ENCODE peak calls at places on chromosome 15, in four cellular contexts. T is cardiac muscle cell, Z is upper lobe of right lung, M is progenitor cell of endocrine pancreas. Q is an unnamed sample.

GRCh38 chr15:59294961-59295741 is 77.5 kb downstream of the MYO1E start:
- DNase-seq in T (no peak), Z (no peak), M (no peak), Q (no peak)

GRCh38 chr15:38028869-38029268 is 94.4 kb downstream of the TMCO5A start:
- DNase-seq in T (no peak), Z (no peak), M (no peak), Q (no peak)

GRCh38 chr15:33008284-33009011 is 186.1 kb downstream of the FMN1 start:
- DNase-seq in T (no peak), Z (no peak), M (no peak), Q (no peak)

GRCh38 chr15:28133281-28133680 is 34.2 kb upstream of the OCA2 start:
- DNase-seq in T (no peak), Z (no peak), M (no peak), Q (no peak)

GRCh38 chr15:85443593-85444328 is 63.4 kb downstream of the AKAP13 start:
- DNase-seq in T (peak), Z (no peak), M (no peak), Q (no peak)

GRCh38 chr15:40776537-40777141 is 6.9 kb downstream of the C15orf62 start:
- DNase-seq in T (no peak), Z (peak), M (no peak), Q (no peak)

GRCh38 chr15:44794072-44794471 is 57.7 kb downstream of the TRIM69 start:
- DNase-seq in T (no peak), Z (no peak), M (no peak), Q (no peak)

GRCh38 chr15:23566070-23567050 is 886 bp downstream of the MKRN3 start:
- DNase-seq in T (no peak), Z (peak), M (no peak), Q (peak)

GRCh38 chr15:29252231-29252630 is 17.4 kb downstream of the NSMCE3 start:
- DNase-seq in T (no peak), Z (no peak), M (no peak), Q (no peak)

GRCh38 chr15:75203017-75203907 is 1.6 kb downstream of the C15orf39 start:
- DNase-seq in T (no peak), Z (no peak), M (no peak), Q (no peak)

GRCh38 chr15:50176869-50177268 is 5.1 kb upstream of the SLC27A2 start:
- DNase-seq in T (no peak), Z (no peak), M (no peak), Q (no peak)

GRCh38 chr15:43086551-43086950 is 19.3 kb downstream of the UBR1 start:
- DNase-seq in T (no peak), Z (no peak), M (no peak), Q (no peak)

GRCh38 chr15:99130314-99130713 is 25.4 kb downstream of the SYNM start:
- DNase-seq in T (no peak), Z (no peak), M (no peak), Q (no peak)

GRCh38 chr15:32861741-32862140 is 143.9 kb downstream of the GREM1 start:
- DNase-seq in T (no peak), Z (peak), M (no peak), Q (peak)

GRCh38 chr15:89494941-89495637 is 1.3 kb downstream of the RHCG start:
- DNase-seq in T (no peak), Z (no peak), M (no peak), Q (peak)

GRCh38 chr15:27989838-27990237 is 109.3 kb downstream of the OCA2 start:
- DNase-seq in T (no peak), Z (no peak), M (no peak), Q (no peak)

GRCh38 chr15:98760112-98760826 is 111.9 kb downstream of the IGF1R start:
- DNase-seq in T (no peak), Z (peak), M (no peak), Q (no peak)

GRCh38 chr15:32700501-32701150 is 17.2 kb upstream of the GREM1 start:
- DNase-seq in T (no peak), Z (no peak), M (no peak), Q (no peak)

GRCh38 chr15:39188314-39188713 is 392.6 kb upstream of the THBS1 start:
- DNase-seq in T (no peak), Z (no peak), M (no peak), Q (no peak)

GRCh38 chr15:74036271-74037170 is 42.0 kb downstream of the PML start:
- DNase-seq in T (peak), Z (no peak), M (peak), Q (peak)

GRCh38 chr15:63465104-63465503 is 39.3 kb upstream of the USP3 start:
- DNase-seq in T (no peak), Z (no peak), M (no peak), Q (no peak)

GRCh38 chr15:78004919-78005634 is 72.4 kb downstream of the TBC1D2B start:
- DNase-seq in T (no peak), Z (peak), M (no peak), Q (no peak)

GRCh38 chr15:101326462-101327146 is 31.6 kb upstream of the SNRPA1 start:
- DNase-seq in T (no peak), Z (peak), M (no peak), Q (no peak)

GRCh38 chr15:89436560-89437311 is 59.6 kb downstream of the RHCG start:
- DNase-seq in T (no peak), Z (no peak), M (no peak), Q (no peak)

GRCh38 chr15:45891766-45892165 is 256.9 kb downstream of the SQOR start:
- DNase-seq in T (no peak), Z (no peak), M (no peak), Q (no peak)

GRCh38 chr15:70853855-70854668 is at the start of gene LARP6:
- DNase-seq in T (peak), Z (no peak), M (peak), Q (peak)

GRCh38 chr15:74213858-74214284 is 11.3 kb upstream of the STRA6 start:
- DNase-seq in T (no peak), Z (no peak), M (no peak), Q (peak)

GRCh38 chr15:63986751-63987341 is 59.4 kb downstream of the DAPK2 start:
- DNase-seq in T (no peak), Z (no peak), M (no peak), Q (no peak)

GRCh38 chr15:81297147-81297572 is 26.8 kb downstream of the STARD5 start:
- DNase-seq in T (no peak), Z (no peak), M (no peak), Q (no peak)

GRCh38 chr15:73988075-73988969 is 3.8 kb downstream of the STOML1 start:
- DNase-seq in T (no peak), Z (no peak), M (no peak), Q (no peak)

GRCh38 chr15:70291295-70291694 is 193.6 kb upstream of the TLE3 start:
- DNase-seq in T (no peak), Z (peak), M (no peak), Q (no peak)

GRCh38 chr15:98514034-98514622 is 134.2 kb upstream of the IGF1R start:
- DNase-seq in T (peak), Z (no peak), M (no peak), Q (no peak)

GRCh38 chr15:90949979-90950675 is 4.6 kb upstream of the RCCD1 start:
- DNase-seq in T (no peak), Z (no peak), M (no peak), Q (no peak)

DNA sequence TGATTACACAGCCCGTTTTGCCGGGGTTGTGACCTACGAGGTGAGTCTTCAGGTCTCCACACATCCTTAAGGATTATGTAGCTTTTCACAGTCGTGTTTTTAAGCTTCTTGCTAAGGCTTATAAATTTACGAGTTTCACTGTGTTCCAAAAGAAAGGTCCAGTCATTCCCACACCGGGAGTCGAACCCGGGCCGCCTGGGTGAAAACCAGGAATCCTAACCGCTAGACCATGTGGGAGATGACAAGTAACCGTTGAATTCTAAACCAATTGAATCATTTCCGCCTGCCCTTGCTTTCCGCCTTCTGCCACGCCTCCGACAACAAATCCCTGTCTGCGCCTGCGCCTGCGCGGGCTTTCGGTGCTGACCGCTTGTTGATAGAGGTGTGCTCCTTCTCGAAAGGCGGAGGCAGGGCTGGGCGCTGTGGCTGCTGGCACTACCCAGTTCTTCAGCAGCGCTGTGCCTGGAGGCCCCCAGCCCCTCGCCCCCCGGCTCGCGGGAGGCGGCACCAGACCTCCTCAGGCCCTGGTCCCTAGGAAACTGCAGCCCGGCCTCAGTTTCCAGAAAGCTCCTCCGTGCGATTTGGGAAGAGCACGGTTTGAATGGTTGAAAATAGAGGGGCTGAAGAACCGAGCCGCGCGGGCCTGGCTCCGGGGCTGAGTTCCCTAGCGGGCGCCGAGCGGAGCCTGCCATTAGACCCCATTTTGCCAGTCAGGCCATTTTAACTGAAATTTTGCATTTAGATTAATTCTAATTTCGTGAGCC is 219.1 kb upstream of the ATP10A start:
- DNase-seq in T (peak), Z (peak), M (peak), Q (peak)
- TF ChIP-seq CTCF in T (no peak), Z (no peak), M (peak), Q (no peak)

GRCh38 chr15:94535298-94536048 is 304.1 kb downstream of the MCTP2 start:
- DNase-seq in T (no peak), Z (no peak), M (no peak), Q (no peak)
- TF ChIP-seq CTCF in T (no peak), Z (no peak), M (no peak), Q (no peak)

GRCh38 chr15:25182736-25183445 is 228.1 kb downstream of the SNRPN start:
- DNase-seq in T (no peak), Z (peak), M (no peak), Q (no peak)
- TF ChIP-seq CTCF in T (no peak), Z (no peak), M (no peak), Q (no peak)

GRCh38 chr15:65832549-65833364 is 36.5 kb upstream of the RAB11A start:
- DNase-seq in T (peak), Z (peak), M (peak), Q (no peak)
- TF ChIP-seq CTCF in T (no peak), Z (peak), M (peak), Q (no peak)

GRCh38 chr15:53351373-53351772 is 408.1 kb downstream of the WDR72 start:
- DNase-seq in T (no peak), Z (no peak), M (no peak), Q (no peak)
- TF ChIP-seq CTCF in T (no peak), Z (no peak), M (peak), Q (no peak)

DNA sequence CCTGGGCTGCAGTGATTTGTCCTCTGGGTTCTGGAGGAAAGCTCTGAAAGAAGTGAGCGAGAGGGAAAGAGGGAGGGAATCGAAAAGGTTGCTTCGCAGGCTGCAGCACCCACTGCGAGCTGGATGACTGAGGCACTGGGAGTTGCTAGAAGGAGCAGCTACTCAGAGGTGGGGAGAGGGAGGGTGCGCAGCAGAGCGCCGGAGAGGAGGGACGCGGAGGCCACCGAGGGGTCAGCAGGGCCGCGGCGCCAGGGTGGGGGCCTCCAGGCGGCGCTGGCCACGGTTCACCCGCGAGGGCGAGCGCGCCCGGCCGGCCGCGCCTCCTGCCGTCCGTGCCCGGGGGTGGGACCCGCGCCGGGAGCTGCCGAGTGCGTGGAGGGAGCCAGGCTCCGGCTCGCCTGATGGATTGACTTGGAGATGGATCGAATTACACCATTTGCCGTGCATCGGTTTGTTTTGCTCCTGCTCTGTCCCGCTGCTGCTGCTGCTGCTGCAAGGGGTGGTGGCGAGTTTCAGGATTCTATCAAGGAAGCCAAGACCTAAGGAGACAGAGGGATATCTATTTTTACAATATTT is at the start of gene SEMA6D:
- DNase-seq in T (peak), Z (peak), M (peak), Q (peak)
- TF ChIP-seq CTCF in T (peak), Z (peak), M (peak), Q (peak)

GRCh38 chr15:52100807-52101206 is 11.8 kb downstream of the BCL2L10 start:
- DNase-seq in T (no peak), Z (peak), M (no peak), Q (no peak)
- TF ChIP-seq CTCF in T (no peak), Z (no peak), M (no peak), Q (no peak)

GRCh38 chr15:53808058-53808703 is 48.7 kb upstream of the WDR72 start:
- DNase-seq in T (peak), Z (no peak), M (no peak), Q (no peak)
- TF ChIP-seq CTCF in T (peak), Z (peak), M (peak), Q (peak)

DNA sequence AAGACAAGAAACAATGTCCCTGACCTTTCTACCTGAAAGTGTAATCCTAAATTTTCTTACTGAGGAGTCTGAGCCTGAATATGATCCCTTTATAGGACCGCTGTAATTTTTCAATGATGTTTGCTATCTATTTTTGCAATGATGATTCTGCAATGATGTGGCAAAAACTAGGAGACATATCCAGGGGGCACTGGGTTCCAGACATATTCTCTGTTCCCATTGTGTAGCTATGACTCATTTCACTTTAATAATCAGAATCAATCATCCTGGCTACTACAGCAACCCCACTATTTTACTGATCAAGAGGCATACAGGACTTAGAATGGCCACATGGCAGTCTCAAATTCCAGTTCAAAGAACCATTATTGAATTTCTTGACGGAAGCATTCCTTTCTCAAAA is 85.9 kb downstream of the AQR start:
- DNase-seq in T (no peak), Z (no peak), M (no peak), Q (no peak)
- TF ChIP-seq CTCF in T (no peak), Z (no peak), M (no peak), Q (no peak)

GRCh38 chr15:34616613-34617012 is 33.2 kb upstream of the GOLGA8B start:
- DNase-seq in T (peak), Z (no peak), M (no peak), Q (no peak)
- TF ChIP-seq CTCF in T (no peak), Z (no peak), M (no peak), Q (peak)